ENCODE peak calls at places on chromosomes 16 and 17, in seven cellular contexts. T is Peyer's patch, Y is psoas muscle, X is A549, Q is upper lobe of right lung, P is fibroblast of lung, G is suprapubic skin. J is an unnamed sample.
A peak's percentile ranks its signal among the peaks of the same experiment; 100 is the strongest.

GRCh38 chr17:7593296-7593695 is 3.4 kb upstream of the SOX15 start:
- DNase-seq in T (no peak), Y (no peak), X (no peak), Q (no peak), P (no peak), G (no peak), J (no peak)

GRCh38 chr16:14186954-14187306 is 115.8 kb downstream of the MRTFB start:
- DNase-seq in T (no peak), Y (no peak), X (no peak), Q (no peak), P (no peak), G (no peak), J (no peak)

GRCh38 chr17:49494937-49495841 is at the start of gene NGFR:
- DNase-seq in T (peak; percentile 66), Y (peak; percentile 60), X (peak; percentile 77), Q (no peak), P (peak; percentile 45), G (no peak), J (no peak)

GRCh38 chr17:1997587-1998425 is 27.3 kb downstream of the RTN4RL1 start:
- DNase-seq in T (peak; percentile 77), Y (peak; percentile 34), X (peak; percentile 81), Q (peak; percentile 86), P (no peak), G (no peak), J (no peak)

GRCh38 chr17:77839324-77840155 is 119.0 kb upstream of the TNRC6C start:
- DNase-seq in T (peak; percentile 61), Y (no peak), X (no peak), Q (no peak), P (no peak), G (no peak), J (no peak)

GRCh38 chr17:83053021-83053778 is 26.2 kb upstream of the METRNL start:
- DNase-seq in T (peak; percentile 48), Y (no peak), X (no peak), Q (peak; percentile 67), P (peak; percentile 48), G (no peak), J (no peak)

GRCh38 chr17:65163990-65164495 is 26.9 kb downstream of the RGS9 start:
- DNase-seq in T (peak; percentile 81), Y (no peak), X (peak; percentile 57), Q (no peak), P (peak; percentile 38), G (no peak), J (no peak)

GRCh38 chr17:77474292-77474988 is 333.7 kb downstream of the SEC14L1 start:
- DNase-seq in T (no peak), Y (no peak), X (no peak), Q (no peak), P (peak; percentile 66), G (no peak), J (no peak)

GRCh38 chr16:76309639-76310335 is 32.6 kb downstream of the CNTNAP4 start:
- DNase-seq in T (no peak), Y (no peak), X (no peak), Q (no peak), P (no peak), G (no peak), J (no peak)

GRCh38 chr17:2928294-2928890 is 132.2 kb downstream of the RAP1GAP2 start:
- DNase-seq in T (no peak), Y (no peak), X (no peak), Q (no peak), P (no peak), G (no peak), J (no peak)

GRCh38 chr17:68290268-68290954 is 516 bp downstream of the SLC16A6 start:
- DNase-seq in T (peak; percentile 74), Y (peak; percentile 37), X (no peak), Q (peak; percentile 77), P (no peak), G (no peak), J (no peak)

GRCh38 chr16:11801481-11802021 is 4.5 kb upstream of the ZC3H7A start:
- DNase-seq in T (no peak), Y (no peak), X (no peak), Q (peak; percentile 15), P (peak; percentile 61), G (no peak), J (no peak)

GRCh38 chr16:87062569-87063442 is 254.4 kb downstream of the C16orf95 start:
- DNase-seq in T (peak; percentile 72), Y (peak; percentile 62), X (peak; percentile 91), Q (no peak), P (peak; percentile 54), G (peak; percentile 80), J (no peak)

GRCh38 chr17:43396491-43397060 is 2.2 kb upstream of the ARL4D start:
- DNase-seq in T (no peak), Y (no peak), X (no peak), Q (no peak), P (no peak), G (no peak), J (no peak)

GRCh38 chr16:65781363-65781762 is 585.1 kb upstream of the CDH5 start:
- DNase-seq in T (no peak), Y (no peak), X (no peak), Q (no peak), P (peak; percentile 61), G (no peak), J (no peak)

GRCh38 chr16:66786551-66786950 is 14.8 kb downstream of the TERB1 start:
- DNase-seq in T (no peak), Y (no peak), X (no peak), Q (no peak), P (no peak), G (no peak), J (no peak)

GRCh38 chr16:57333402-57333801 is 25.2 kb upstream of the CCL22 start:
- DNase-seq in T (no peak), Y (no peak), X (no peak), Q (no peak), P (no peak), G (no peak), J (no peak)

GRCh38 chr17:83178533-83179201 is 99.3 kb downstream of the METRNL start:
- DNase-seq in T (no peak), Y (no peak), X (no peak), Q (no peak), P (no peak), G (no peak), J (no peak)

GRCh38 chr17:55238197-55238930 is 26.4 kb upstream of the HLF start:
- DNase-seq in T (peak; percentile 95), Y (peak; percentile 94), X (peak; percentile 99), Q (peak; percentile 94), P (peak; percentile 82), G (peak; percentile 96), J (peak; percentile 73)

GRCh38 chr16:58462499-58462996 is 37.4 kb upstream of the NDRG4 start:
- DNase-seq in T (no peak), Y (no peak), X (no peak), Q (no peak), P (no peak), G (no peak), J (no peak)

GRCh38 chr17:48579738-48580543 is 1.8 kb upstream of the HOXB4 start:
- DNase-seq in T (no peak), Y (no peak), X (no peak), Q (no peak), P (peak; percentile 55), G (no peak), J (no peak)

GRCh38 chr17:72145972-72146755 is 25.3 kb downstream of the SOX9 start:
- DNase-seq in T (no peak), Y (no peak), X (no peak), Q (no peak), P (peak; percentile 68), G (no peak), J (no peak)

GRCh38 chr16:85428899-85429775 is 184.0 kb upstream of the GSE1 start:
- DNase-seq in T (peak; percentile 39), Y (peak; percentile 8), X (no peak), Q (peak; percentile 61), P (no peak), G (no peak), J (no peak)

GRCh38 chr16:23048164-23048563 is 101.1 kb downstream of the USP31 start:
- DNase-seq in T (no peak), Y (no peak), X (peak; percentile 18), Q (no peak), P (no peak), G (no peak), J (no peak)

GRCh38 chr17:45896803-45897693 is 2.7 kb downstream of the MAPT start:
- DNase-seq in T (no peak), Y (no peak), X (peak; percentile 63), Q (no peak), P (no peak), G (no peak), J (no peak)

GRCh38 chr17:50423553-50424159 is 2.4 kb upstream of the ACSF2 start:
- DNase-seq in T (no peak), Y (peak; percentile 28), X (no peak), Q (no peak), P (peak; percentile 93), G (no peak), J (peak; percentile 72)

GRCh38 chr16:72990571-72990970 is 57.4 kb downstream of the ZFHX3 start:
- DNase-seq in T (peak; percentile 44), Y (no peak), X (no peak), Q (no peak), P (no peak), G (peak; percentile 24), J (no peak)
- H3K4me3 ChIP-seq in T (no peak overlapping the region), Y (peak overlapping the region; percentile 61), X (no peak overlapping the region), Q (no peak overlapping the region), P (peak overlapping the region; percentile 53), G (peak overlapping the region; percentile 25), J (peak overlapping the region; percentile 52)

DNA sequence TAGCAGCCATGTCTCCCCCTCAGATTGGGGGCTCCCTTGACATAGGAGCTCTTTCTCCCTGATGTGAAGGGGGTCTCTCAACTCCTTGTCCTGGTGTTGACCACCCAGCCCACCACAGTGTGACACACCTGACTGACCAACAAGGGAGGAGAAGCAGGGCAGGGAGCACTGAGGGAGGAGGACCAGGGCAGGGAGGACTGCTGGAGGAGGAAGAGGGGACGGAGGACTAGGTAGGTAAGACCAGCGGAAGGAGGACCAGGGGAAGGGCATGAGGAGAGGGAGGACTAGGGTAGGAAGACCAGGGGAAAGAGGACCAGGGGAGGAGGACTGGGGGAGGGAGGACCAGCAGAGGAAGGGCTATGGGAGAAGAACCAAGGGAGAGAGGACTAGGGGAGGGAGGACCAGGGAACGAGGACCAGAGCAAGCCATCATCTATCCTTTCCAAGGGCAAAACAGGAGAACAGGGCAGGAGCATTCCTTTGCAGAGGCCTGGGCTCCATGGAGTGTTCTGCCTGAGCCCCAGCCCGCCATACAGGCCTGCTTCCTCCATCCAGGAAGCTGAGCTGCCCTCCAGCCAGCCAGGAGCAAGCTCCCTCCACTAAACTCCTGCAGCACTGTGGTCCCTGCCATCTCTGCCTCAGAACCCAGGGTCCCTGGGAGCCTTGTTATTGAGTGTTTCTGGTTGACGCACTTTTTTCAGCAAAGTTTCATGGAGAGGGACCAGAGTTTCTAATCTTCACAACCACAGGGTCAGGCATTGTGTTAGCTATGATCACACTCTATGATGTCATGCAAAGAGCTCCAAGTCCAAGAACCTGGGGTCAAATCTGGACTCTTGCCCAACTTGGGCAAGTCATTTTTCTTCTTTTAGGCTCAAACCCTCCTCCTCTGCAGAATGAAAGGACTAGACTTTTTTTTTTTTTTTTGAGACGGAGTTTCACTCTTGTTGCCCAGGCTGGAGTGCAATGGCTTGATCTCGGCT is 15.4 kb upstream of the KRT17 start:
- DNase-seq in T (no peak), Y (no peak), X (no peak), Q (no peak), P (peak; percentile 61), G (no peak), J (no peak)
- H3K9me3 ChIP-seq in T (no peaks in the 10 kb centered on the region), Y (no peaks in the 10 kb centered on the region), X (no peaks in the 10 kb centered on the region), Q (no peaks in the 10 kb centered on the region), P (no peaks in the 10 kb centered on the region), G (no peaks in the 10 kb centered on the region), J (no peaks in the 10 kb centered on the region)

GRCh38 chr17:66855204-66855603 is 20.3 kb downstream of the CACNG5 start:
- DNase-seq in T (no peak), Y (no peak), X (no peak), Q (no peak), P (no peak), G (no peak), J (no peak)
- TF ChIP-seq CTCF in T (no peak), Y (no peak), X (peak; percentile 16), Q (peak; percentile 23), P (no peak), G (no peak), J (no peak)

GRCh38 chr16:84383106-84383505 is 14.8 kb downstream of the ATP2C2 start:
- DNase-seq in T (no peak), Y (no peak), X (no peak), Q (no peak), P (no peak), G (no peak), J (no peak)
- H3K4me3 ChIP-seq in T (no peak overlapping the region), Y (no peak overlapping the region), X (no peak overlapping the region), Q (no peak overlapping the region), P (no peak overlapping the region), G (no peak overlapping the region), J (no peak overlapping the region)

J was measured in AG04450.